ENCODE peak calls at places on chromosomes 6 and 20, in six cellular contexts. K is H1, N is K562, E is HepG2, V is GM12878, Q is GM12892. R is an unnamed sample.
A peak's percentile ranks its signal among the peaks of the same experiment; 100 is the strongest.

GRCh38 chr20:53829086-53829703 is 235.6 kb upstream of the ZNF217 start:
- DNase-seq in K (no peak), N (peak; percentile 27), E (no peak), V (no peak), Q (no peak), R (no peak)

GRCh38 chr6:135871296-135871695 is 19.8 kb downstream of the PDE7B start:
- DNase-seq in K (no peak), N (no peak), E (no peak), V (no peak), Q (no peak), R (no peak)

GRCh38 chr20:62973033-62973745 is 20.7 kb downstream of the SLC17A9 start:
- DNase-seq in K (no peak), N (no peak), E (no peak), V (no peak), Q (no peak), R (no peak)

GRCh38 chr6:12610862-12611261 is 105.7 kb upstream of the PHACTR1 start:
- DNase-seq in K (no peak), N (no peak), E (no peak), V (no peak), Q (no peak), R (no peak)

GRCh38 chr6:21085643-21086042 is 507.9 kb upstream of the SOX4 start:
- DNase-seq in K (no peak), N (no peak), E (no peak), V (no peak), Q (no peak), R (no peak)

GRCh38 chr6:10736721-10737120 is 10.9 kb upstream of the TMEM14B start:
- DNase-seq in K (no peak), N (no peak), E (no peak), V (no peak), Q (no peak), R (no peak)

GRCh38 chr6:166496460-166496859 is 90.0 kb downstream of the RAMACL start:
- DNase-seq in K (no peak), N (no peak), E (no peak), V (no peak), Q (no peak), R (no peak)

GRCh38 chr20:25989196-25989595 is 292.5 kb upstream of the ZNF337 start:
- DNase-seq in K (no peak), N (no peak), E (no peak), V (no peak), Q (no peak), R (no peak)

GRCh38 chr6:163226181-163226835 is 188.2 kb upstream of the QKI start:
- DNase-seq in K (no peak), N (no peak), E (no peak), V (no peak), Q (no peak), R (no peak)

GRCh38 chr20:51525241-51526104 is 17.0 kb downstream of the NFATC2 start:
- DNase-seq in K (no peak), N (peak; percentile 38), E (no peak), V (no peak), Q (no peak), R (no peak)

GRCh38 chr20:7728373-7728772 is 211.9 kb downstream of the HAO1 start:
- DNase-seq in K (no peak), N (no peak), E (no peak), V (no peak), Q (no peak), R (no peak)

GRCh38 chr6:67594366-67594765 is 1040.7 kb upstream of the ADGRB3 start:
- DNase-seq in K (no peak), N (no peak), E (no peak), V (no peak), Q (no peak), R (no peak)

GRCh38 chr6:148247386-148248063 is 95.1 kb upstream of the SASH1 start:
- DNase-seq in K (no peak), N (no peak), E (no peak), V (no peak), Q (no peak), R (no peak)

GRCh38 chr6:168139121-168139520 is 60.1 kb upstream of the FRMD1 start:
- DNase-seq in K (peak; percentile 27), N (no peak), E (no peak), V (no peak), Q (no peak), R (no peak)

GRCh38 chr6:97288188-97288587 is 5.2 kb upstream of the MMS22L start:
- DNase-seq in K (no peak), N (no peak), E (peak; percentile 27), V (no peak), Q (no peak), R (no peak)
- TF ChIP-seq TAF1 in K (no peak), N (no peak), E (no peak), V (no peak), Q (no peak), R (no peak)

GRCh38 chr6:37357288-37357687 is 3.5 kb downstream of the RNF8 start:
- DNase-seq in K (no peak), N (no peak), E (no peak), V (no peak), Q (no peak), R (no peak)

GRCh38 chr6:37352384-37352783 is 1.4 kb upstream of the RNF8 start:
- DNase-seq in K (no peak), N (no peak), E (no peak), V (no peak), Q (no peak), R (no peak)

GRCh38 chr6:37354526-37355384 is 972 bp downstream of the RNF8 start:
- DNase-seq in K (peak; percentile 52), N (peak; percentile 83), E (no peak), V (no peak), Q (peak; percentile 49), R (peak; percentile 31)

GRCh38 chr6:37351027-37351426 is 2.8 kb upstream of the RNF8 start:
- DNase-seq in K (no peak), N (no peak), E (no peak), V (no peak), Q (no peak), R (no peak)

GRCh38 chr6:37353761-37354525 is at the start of gene RNF8:
- DNase-seq in K (peak; percentile 95), N (peak; percentile 99), E (peak; percentile 83), V (peak; percentile 64), Q (peak; percentile 99), R (peak; percentile 97)
- TF ChIP-seq POLR2A in K (no peak), N (peak; percentile 86), E (peak; percentile 83), V (peak; percentile 85), Q (peak; percentile 69), R (peak; percentile 69)

DNA sequence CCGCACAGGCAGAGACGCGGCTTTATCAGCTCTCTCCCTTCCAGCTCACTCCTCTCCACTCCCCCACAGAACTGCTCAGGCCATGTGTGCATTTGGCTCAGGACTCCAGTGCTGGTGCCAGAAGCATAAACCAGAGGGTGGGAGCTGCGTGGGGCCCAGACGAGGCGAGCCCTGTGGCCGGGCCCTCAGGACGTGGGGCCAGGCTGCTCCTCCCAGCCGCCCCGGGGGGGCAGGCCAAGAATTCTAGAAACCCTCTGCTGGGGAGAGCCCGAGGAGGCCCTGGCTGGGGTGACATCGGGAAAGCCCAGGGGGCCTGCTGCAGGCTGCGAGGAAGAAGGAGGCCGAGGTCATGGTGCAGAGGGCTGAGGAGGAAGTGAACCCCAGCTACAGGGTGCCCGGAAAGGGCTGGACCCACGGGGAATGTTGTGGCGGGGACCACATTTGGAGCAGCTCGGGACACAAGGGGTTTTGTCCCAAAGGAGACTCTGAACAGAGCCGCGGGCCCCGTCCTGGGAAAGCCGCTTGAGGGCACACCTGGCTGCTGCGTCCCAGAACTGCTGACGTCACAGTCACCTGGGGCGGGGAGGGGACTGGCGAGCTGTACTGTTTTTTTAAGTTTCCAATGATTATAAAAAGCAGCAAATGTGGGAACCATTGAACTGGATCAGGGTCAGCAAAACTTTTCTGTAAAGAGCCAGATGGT is 107.1 kb downstream of the BANF2 start:
- DNase-seq in K (peak; percentile 64), N (peak; percentile 12), E (no peak), V (no peak), Q (no peak), R (no peak)
- TF ChIP-seq POLR2AphosphoS5 in K (no peak), N (no peak), E (no peak), V (no peak), Q (no peak), R (no peak)

DNA sequence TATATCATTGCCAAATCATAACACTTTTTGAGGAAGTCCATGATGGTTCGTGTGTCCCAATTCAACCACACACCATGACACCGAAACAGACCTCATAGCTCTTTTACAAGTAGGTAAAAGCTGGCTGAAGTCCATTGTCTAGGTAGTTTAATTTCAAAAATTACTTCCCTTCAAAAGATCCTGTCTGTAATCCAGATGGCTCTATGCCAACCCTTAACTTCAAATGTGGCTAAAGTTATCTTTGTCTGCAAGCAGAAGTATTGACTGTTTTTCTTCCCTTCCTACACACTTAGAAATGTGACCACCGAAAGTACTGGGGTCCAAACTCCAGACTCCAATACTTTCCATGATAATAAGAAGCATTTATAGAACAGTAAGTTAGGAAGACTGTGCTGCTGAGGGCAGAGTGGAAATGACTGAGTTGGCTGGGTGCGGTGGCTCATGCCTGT is 8.3 kb upstream of the TIAM2 start:
- DNase-seq in K (no peak), N (no peak), E (no peak), V (no peak), Q (no peak), R (no peak)
- TF ChIP-seq TAF1 in K (no peak), N (no peak), E (no peak), V (no peak), Q (no peak), R (no peak)

DNA sequence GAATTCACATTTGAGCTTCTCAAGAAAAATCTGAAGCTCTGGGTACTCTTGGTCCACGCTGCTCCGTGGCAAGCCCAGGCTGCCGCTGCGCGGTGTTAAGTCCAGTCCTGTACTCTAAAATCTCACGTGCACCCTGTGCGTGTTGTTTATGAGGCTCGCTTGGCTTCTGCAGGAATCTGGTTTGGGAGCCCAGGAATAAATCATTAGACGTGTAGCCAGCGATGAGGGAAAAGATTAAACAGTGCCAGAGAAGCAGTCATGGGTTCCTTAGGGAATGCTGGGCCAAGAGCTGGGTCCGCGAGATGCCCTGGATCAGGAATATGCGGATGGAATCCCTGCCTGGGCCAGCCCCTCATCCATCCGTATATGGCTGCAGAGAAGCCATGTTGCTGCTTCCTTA is 87.3 kb downstream of the KCNB1 start:
- DNase-seq in K (no peak), N (no peak), E (no peak), V (no peak), Q (no peak), R (no peak)
- TF ChIP-seq POLR2A in K (no peak), N (no peak), E (no peak), V (no peak), Q (no peak), R (no peak)

DNA sequence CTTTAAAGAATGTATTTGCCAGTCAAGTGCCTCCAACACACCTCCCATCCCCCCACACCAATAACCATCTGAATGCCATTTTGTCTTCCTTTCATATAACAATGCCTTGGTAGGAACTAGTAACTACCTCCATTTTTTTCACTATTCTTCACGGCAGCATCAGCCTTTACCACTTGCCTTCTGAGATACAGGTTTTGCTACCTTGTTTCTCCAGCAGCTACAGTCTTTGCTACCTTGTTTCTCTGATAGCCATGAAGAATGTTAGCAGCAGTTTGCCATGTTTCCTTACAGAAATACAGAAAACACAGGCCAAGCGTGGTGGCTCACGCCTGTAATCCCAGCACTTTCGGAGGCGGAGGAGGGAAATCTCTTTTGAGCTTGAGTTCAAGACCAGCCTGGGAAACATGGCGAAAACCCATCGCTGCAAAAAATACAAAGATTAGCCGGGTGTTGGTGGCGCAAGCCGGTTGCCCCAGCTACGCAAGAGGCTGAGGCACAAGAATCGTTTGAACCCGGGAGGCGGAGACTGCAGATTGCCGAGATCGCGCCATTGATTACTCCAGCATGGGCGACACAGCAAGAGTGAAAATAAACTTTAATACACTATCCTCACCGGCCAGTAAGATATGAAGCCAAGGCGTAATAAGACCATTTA is 100.9 kb downstream of the HFE start:
- DNase-seq in K (no peak), N (peak; percentile 54), E (peak; percentile 76), V (no peak), Q (no peak), R (no peak)
- TF ChIP-seq POLR2AphosphoS5 in K (peak; percentile 86), N (no peak), E (no peak), V (no peak), Q (no peak), R (no peak)

R was measured in GM12891.